ENCODE peak calls at places on chromosomes 5 and 9, in seven cellular contexts. One of them, this sample, is unnamed.

GRCh38 chr5:67493676-67494075 is 297.1 kb upstream of the CD180 start:
- DNase-seq in heart right ventricle: peak; percentile 44
- DNase-seq in cardiac muscle cell: peak; percentile 31
- DNase-seq in adrenal gland: no peak
- DNase-seq in IMR-90: no peak
- DNase-seq in heart left ventricle: peak; percentile 60
- DNase-seq in K562: no peak
- DNase-seq in this sample: no peak

GRCh38 chr9:93655621-93656425 is 79.4 kb downstream of the PHF2 start:
- DNase-seq in heart left ventricle: no peak
- DNase-seq in heart right ventricle: no peak
- DNase-seq in cardiac muscle cell: no peak
- DNase-seq in K562: no peak
- DNase-seq in IMR-90: no peak
- DNase-seq in adrenal gland: peak; percentile 4
- DNase-seq in this sample: no peak

GRCh38 chr9:127519301-127520166 is 68.2 kb downstream of the LRSAM1 start:
- DNase-seq in heart right ventricle: peak; percentile 51
- DNase-seq in IMR-90: peak; percentile 98
- DNase-seq in adrenal gland: no peak
- DNase-seq in heart left ventricle: no peak
- DNase-seq in cardiac muscle cell: peak; percentile 98
- DNase-seq in K562: no peak
- DNase-seq in this sample: peak; percentile 98

GRCh38 chr5:140823475-140823874 is 2.1 kb downstream of the PCDHA5 start:
- DNase-seq in IMR-90: no peak
- DNase-seq in K562: no peak
- DNase-seq in cardiac muscle cell: no peak
- DNase-seq in adrenal gland: no peak
- DNase-seq in heart left ventricle: no peak
- DNase-seq in heart right ventricle: no peak
- DNase-seq in this sample: no peak

GRCh38 chr9:91736311-91736710 is 213.7 kb downstream of the ROR2 start:
- DNase-seq in IMR-90: no peak
- DNase-seq in K562: no peak
- DNase-seq in heart right ventricle: no peak
- DNase-seq in adrenal gland: no peak
- DNase-seq in heart left ventricle: no peak
- DNase-seq in cardiac muscle cell: no peak
- DNase-seq in this sample: no peak

GRCh38 chr5:135694016-135694415 is 115.2 kb upstream of the CXCL14 start:
- DNase-seq in cardiac muscle cell: no peak
- DNase-seq in IMR-90: no peak
- DNase-seq in heart right ventricle: no peak
- DNase-seq in K562: no peak
- DNase-seq in heart left ventricle: no peak
- DNase-seq in adrenal gland: no peak
- DNase-seq in this sample: no peak

GRCh38 chr5:115573133-115573532 is 28.6 kb upstream of the FEM1C start:
- DNase-seq in cardiac muscle cell: peak; percentile 58
- DNase-seq in adrenal gland: no peak
- DNase-seq in heart left ventricle: no peak
- DNase-seq in IMR-90: peak; percentile 67
- DNase-seq in K562: no peak
- DNase-seq in heart right ventricle: no peak
- DNase-seq in this sample: peak; percentile 42

GRCh38 chr5:113450366-113451328 is 15.9 kb upstream of the TSSK1B start:
- DNase-seq in adrenal gland: no peak
- DNase-seq in heart right ventricle: no peak
- DNase-seq in heart left ventricle: no peak
- DNase-seq in IMR-90: peak; percentile 67
- DNase-seq in cardiac muscle cell: no peak
- DNase-seq in K562: no peak
- DNase-seq in this sample: no peak

GRCh38 chr9:124652203-124652992 is 118.7 kb downstream of the NR6A1 start:
- DNase-seq in heart right ventricle: peak; percentile 23
- DNase-seq in IMR-90: peak; percentile 88
- DNase-seq in K562: no peak
- DNase-seq in adrenal gland: peak; percentile 69
- DNase-seq in heart left ventricle: no peak
- DNase-seq in cardiac muscle cell: peak; percentile 67
- DNase-seq in this sample: no peak

GRCh38 chr5:156481741-156482140 is 154.8 kb downstream of the SGCD start:
- DNase-seq in adrenal gland: peak; percentile 29
- DNase-seq in heart right ventricle: no peak
- DNase-seq in K562: no peak
- DNase-seq in heart left ventricle: no peak
- DNase-seq in IMR-90: peak; percentile 16
- DNase-seq in cardiac muscle cell: no peak
- DNase-seq in this sample: peak; percentile 91

GRCh38 chr9:118786877-118787276 is 582.4 kb downstream of the BRINP1 start:
- DNase-seq in heart right ventricle: no peak
- DNase-seq in heart left ventricle: no peak
- DNase-seq in K562: no peak
- DNase-seq in cardiac muscle cell: no peak
- DNase-seq in adrenal gland: peak; percentile 8
- DNase-seq in IMR-90: no peak
- DNase-seq in this sample: no peak

GRCh38 chr9:122320346-122320995 is 50.4 kb upstream of the PTGS1 start:
- DNase-seq in cardiac muscle cell: no peak
- DNase-seq in IMR-90: no peak
- DNase-seq in adrenal gland: no peak
- DNase-seq in heart left ventricle: no peak
- DNase-seq in K562: no peak
- DNase-seq in heart right ventricle: no peak
- DNase-seq in this sample: no peak

GRCh38 chr9:96258967-96259366 is 43.0 kb downstream of the HSD17B3 start:
- DNase-seq in heart right ventricle: no peak
- DNase-seq in K562: no peak
- DNase-seq in IMR-90: no peak
- DNase-seq in cardiac muscle cell: no peak
- DNase-seq in adrenal gland: no peak
- DNase-seq in heart left ventricle: no peak
- DNase-seq in this sample: no peak

GRCh38 chr5:35736280-35736679 is 118.6 kb downstream of the SPEF2 start:
- DNase-seq in heart left ventricle: no peak
- DNase-seq in IMR-90: peak; percentile 8
- DNase-seq in heart right ventricle: no peak
- DNase-seq in cardiac muscle cell: no peak
- DNase-seq in K562: no peak
- DNase-seq in adrenal gland: no peak
- DNase-seq in this sample: no peak

DNA sequence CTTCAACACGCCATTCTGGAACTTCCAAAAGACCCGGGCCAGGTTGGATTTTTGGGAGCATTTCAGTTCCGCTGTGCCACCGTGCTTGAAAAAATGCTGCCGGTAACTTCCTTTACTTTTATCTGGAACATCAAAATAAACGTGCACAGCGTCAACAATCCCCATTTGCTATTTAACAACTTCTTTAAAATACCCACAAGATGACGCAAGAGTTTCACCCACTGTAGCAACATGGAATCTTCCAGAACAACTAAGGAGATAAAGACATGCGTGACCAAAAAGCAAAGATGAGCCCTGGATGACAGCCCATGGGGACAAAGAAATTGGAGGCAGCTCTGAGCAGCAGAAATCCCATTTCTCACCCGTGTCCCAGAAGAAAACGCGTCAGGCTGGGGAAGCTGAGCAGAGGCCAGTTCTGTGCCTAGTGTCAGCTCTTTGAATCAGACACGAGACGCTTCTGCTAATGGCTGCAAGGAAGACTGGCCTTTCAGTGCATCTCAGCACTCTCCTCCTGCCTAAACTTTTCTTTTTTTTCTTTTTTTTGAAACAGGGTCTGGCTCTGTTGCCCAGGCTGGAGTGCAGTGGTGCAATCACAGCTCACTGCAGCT is 61.3 kb downstream of the SECISBP2 start:
- DNase-seq in cardiac muscle cell: peak; percentile 22
- DNase-seq in heart right ventricle: no peak
- DNase-seq in adrenal gland: no peak
- DNase-seq in heart left ventricle: no peak
- DNase-seq in K562: no peak
- DNase-seq in IMR-90: no peak
- DNase-seq in this sample: no peak
- H3K36me3 ChIP-seq in cardiac muscle cell: peaks cover 3% of the 10 kb centered on the region
- H3K36me3 ChIP-seq in heart right ventricle: peaks cover 35% of the 10 kb centered on the region
- H3K36me3 ChIP-seq in adrenal gland: peaks cover 32% of the 10 kb centered on the region
- H3K36me3 ChIP-seq in heart left ventricle: peaks cover 12% of the 10 kb centered on the region
- H3K36me3 ChIP-seq in K562: no peaks in the 10 kb centered on the region
- H3K36me3 ChIP-seq in IMR-90: peaks cover 19% of the 10 kb centered on the region
- H3K36me3 ChIP-seq in this sample: no peaks in the 10 kb centered on the region

GRCh38 chr5:175680020-175680419 is 22.1 kb downstream of the HRH2 start:
- DNase-seq in heart left ventricle: no peak
- DNase-seq in cardiac muscle cell: no peak
- DNase-seq in IMR-90: no peak
- DNase-seq in adrenal gland: no peak
- DNase-seq in heart right ventricle: no peak
- DNase-seq in K562: no peak
- DNase-seq in this sample: no peak

GRCh38 chr5:175677571-175677970 is 19.7 kb downstream of the HRH2 start:
- DNase-seq in IMR-90: no peak
- DNase-seq in heart left ventricle: no peak
- DNase-seq in K562: no peak
- DNase-seq in adrenal gland: no peak
- DNase-seq in heart right ventricle: no peak
- DNase-seq in cardiac muscle cell: no peak
- DNase-seq in this sample: no peak

GRCh38 chr5:175672976-175673648 is 15.2 kb downstream of the HRH2 start:
- DNase-seq in adrenal gland: no peak
- DNase-seq in K562: no peak
- DNase-seq in IMR-90: no peak
- DNase-seq in heart left ventricle: no peak
- DNase-seq in heart right ventricle: no peak
- DNase-seq in cardiac muscle cell: no peak
- DNase-seq in this sample: no peak

GRCh38 chr5:175678074-175678473 is 20.2 kb downstream of the HRH2 start:
- DNase-seq in IMR-90: no peak
- DNase-seq in K562: no peak
- DNase-seq in cardiac muscle cell: no peak
- DNase-seq in heart left ventricle: no peak
- DNase-seq in adrenal gland: no peak
- DNase-seq in heart right ventricle: no peak
- DNase-seq in this sample: no peak

GRCh38 chr5:175675873-175676272 is 18.0 kb downstream of the HRH2 start:
- DNase-seq in heart left ventricle: no peak
- DNase-seq in cardiac muscle cell: no peak
- DNase-seq in adrenal gland: no peak
- DNase-seq in heart right ventricle: no peak
- DNase-seq in K562: no peak
- DNase-seq in IMR-90: no peak
- DNase-seq in this sample: no peak
- H3K4me1 ChIP-seq in heart left ventricle: peaks cover 72% of the 10 kb centered on the region
- H3K4me1 ChIP-seq in cardiac muscle cell: peaks cover 38% of the 10 kb centered on the region
- H3K4me1 ChIP-seq in adrenal gland: no peaks in the 10 kb centered on the region
- H3K4me1 ChIP-seq in heart right ventricle: peaks cover 39% of the 10 kb centered on the region
- H3K4me1 ChIP-seq in K562: no peaks in the 10 kb centered on the region
- H3K4me1 ChIP-seq in IMR-90: no peaks in the 10 kb centered on the region
- H3K4me1 ChIP-seq in this sample: peaks cover 6% of the 10 kb centered on the region

GRCh38 chr9:129506892-129507291 is 114.0 kb downstream of the C9orf50 start:
- DNase-seq in heart left ventricle: no peak
- DNase-seq in IMR-90: peak; percentile 48
- DNase-seq in adrenal gland: peak; percentile 77
- DNase-seq in heart right ventricle: no peak
- DNase-seq in K562: no peak
- DNase-seq in cardiac muscle cell: peak; percentile 82
- DNase-seq in this sample: no peak
- H3K27me3 ChIP-seq in heart left ventricle: no peaks in the 10 kb centered on the region
- H3K27me3 ChIP-seq in IMR-90: no peaks in the 10 kb centered on the region
- H3K27me3 ChIP-seq in adrenal gland: no peaks in the 10 kb centered on the region
- H3K27me3 ChIP-seq in heart right ventricle: no peaks in the 10 kb centered on the region
- H3K27me3 ChIP-seq in K562: no peaks in the 10 kb centered on the region
- H3K27me3 ChIP-seq in cardiac muscle cell: no peaks in the 10 kb centered on the region
- H3K27me3 ChIP-seq in this sample: no peaks in the 10 kb centered on the region

GRCh38 chr5:175484322-175484721 is 6.0 kb downstream of the SFXN1 start:
- DNase-seq in K562: no peak
- DNase-seq in heart left ventricle: no peak
- DNase-seq in cardiac muscle cell: no peak
- DNase-seq in adrenal gland: no peak
- DNase-seq in heart right ventricle: no peak
- DNase-seq in IMR-90: no peak
- DNase-seq in this sample: no peak
- H3K36me3 ChIP-seq in K562: peaks cover 85% of the 10 kb centered on the region
- H3K36me3 ChIP-seq in heart left ventricle: peaks cover 16% of the 10 kb centered on the region
- H3K36me3 ChIP-seq in cardiac muscle cell: peaks cover 5% of the 10 kb centered on the region
- H3K36me3 ChIP-seq in adrenal gland: no peaks in the 10 kb centered on the region
- H3K36me3 ChIP-seq in heart right ventricle: peaks cover 16% of the 10 kb centered on the region
- H3K36me3 ChIP-seq in IMR-90: peaks cover 32% of the 10 kb centered on the region
- H3K36me3 ChIP-seq in this sample: peaks cover 88% of the 10 kb centered on the region

GRCh38 chr9:131397100-131397790 is 3.4 kb downstream of the PRRC2B start:
- DNase-seq in IMR-90: peak; percentile 48
- DNase-seq in K562: peak; percentile 7
- DNase-seq in cardiac muscle cell: no peak
- DNase-seq in heart right ventricle: no peak
- DNase-seq in heart left ventricle: no peak
- DNase-seq in adrenal gland: no peak
- DNase-seq in this sample: no peak
- H3K4me1 ChIP-seq in IMR-90: peaks cover 23% of the 10 kb centered on the region
- H3K4me1 ChIP-seq in K562: peaks cover 33% of the 10 kb centered on the region
- H3K4me1 ChIP-seq in cardiac muscle cell: peaks cover 45% of the 10 kb centered on the region
- H3K4me1 ChIP-seq in heart right ventricle: peaks cover 80% of the 10 kb centered on the region
- H3K4me1 ChIP-seq in heart left ventricle: peaks cover 78% of the 10 kb centered on the region
- H3K4me1 ChIP-seq in adrenal gland: peaks cover 76% of the 10 kb centered on the region
- H3K4me1 ChIP-seq in this sample: peaks cover 29% of the 10 kb centered on the region

GRCh38 chr5:93604119-93604963 is 21.3 kb downstream of the NR2F1 start:
- DNase-seq in cardiac muscle cell: peak; percentile 53
- DNase-seq in adrenal gland: no peak
- DNase-seq in IMR-90: peak; percentile 67
- DNase-seq in heart left ventricle: no peak
- DNase-seq in heart right ventricle: no peak
- DNase-seq in K562: no peak
- DNase-seq in this sample: no peak
- H3K27me3 ChIP-seq in cardiac muscle cell: peaks cover 100% of the 10 kb centered on the region
- H3K27me3 ChIP-seq in adrenal gland: peaks cover 25% of the 10 kb centered on the region
- H3K27me3 ChIP-seq in IMR-90: peaks cover 3% of the 10 kb centered on the region
- H3K27me3 ChIP-seq in heart left ventricle: peaks cover 87% of the 10 kb centered on the region
- H3K27me3 ChIP-seq in heart right ventricle: peaks cover 100% of the 10 kb centered on the region
- H3K27me3 ChIP-seq in K562: peaks cover 3% of the 10 kb centered on the region
- H3K27me3 ChIP-seq in this sample: no peaks in the 10 kb centered on the region

DNA sequence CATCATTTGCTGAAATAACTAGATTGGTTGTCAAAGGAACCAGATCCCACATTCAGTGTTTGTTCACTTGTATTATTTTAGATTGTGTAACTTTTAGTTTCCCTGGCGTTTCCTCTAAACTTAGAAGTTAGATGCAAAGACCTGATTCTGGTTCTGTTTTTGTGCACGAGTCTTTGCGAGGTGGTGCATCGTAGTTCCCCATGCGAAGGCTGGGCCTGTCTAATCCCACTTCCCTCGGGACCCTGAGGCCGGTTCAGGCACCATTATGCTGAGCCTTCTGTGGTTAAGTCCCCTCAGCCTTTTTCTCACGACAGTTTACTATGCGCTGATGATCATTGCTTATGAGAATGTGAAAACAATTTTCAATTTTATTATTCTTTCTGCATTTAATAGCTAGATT is 219.1 kb upstream of the OTULINL start:
- DNase-seq in IMR-90: no peak
- DNase-seq in adrenal gland: no peak
- DNase-seq in K562: no peak
- DNase-seq in heart right ventricle: no peak
- DNase-seq in cardiac muscle cell: no peak
- DNase-seq in heart left ventricle: no peak
- DNase-seq in this sample: no peak
- H3K36me3 ChIP-seq in IMR-90: peaks cover 79% of the 10 kb centered on the region
- H3K36me3 ChIP-seq in adrenal gland: peaks cover 66% of the 10 kb centered on the region
- H3K36me3 ChIP-seq in K562: no peaks in the 10 kb centered on the region
- H3K36me3 ChIP-seq in heart right ventricle: peaks cover 97% of the 10 kb centered on the region
- H3K36me3 ChIP-seq in cardiac muscle cell: peaks cover 33% of the 10 kb centered on the region
- H3K36me3 ChIP-seq in heart left ventricle: peaks cover 96% of the 10 kb centered on the region
- H3K36me3 ChIP-seq in this sample: peaks cover 19% of the 10 kb centered on the region